ENCODE peak calls at places on chromosome 17, in four cellular contexts. W, L, K and M are unnamed samples.

GRCh38 chr17:57379237-57380054 is 123.1 kb downstream of the MSI2 start:
- DNase-seq in W (no peak), L (no peak), K (no peak), M (no peak)

GRCh38 chr17:1074886-1075665 is 78.1 kb downstream of the TIMM22 start:
- DNase-seq in W (peak; percentile 76), L (no peak), K (no peak), M (no peak)

GRCh38 chr17:63364944-63365343 is 81.2 kb downstream of the CYB561 start:
- DNase-seq in W (no peak), L (no peak), K (no peak), M (no peak)

GRCh38 chr17:48351916-48352332 is 78.1 kb downstream of the SKAP1 start:
- DNase-seq in W (peak; percentile 47), L (no peak), K (no peak), M (no peak)

GRCh38 chr17:73589096-73589980 is 54.9 kb downstream of the SDK2 start:
- DNase-seq in W (no peak), L (no peak), K (no peak), M (no peak)

GRCh38 chr17:512926-513325 is 160.3 kb upstream of the RPH3AL start:
- DNase-seq in W (no peak), L (no peak), K (no peak), M (no peak)

GRCh38 chr17:76135810-76136188 is 5.2 kb downstream of the FOXJ1 start:
- DNase-seq in W (no peak), L (no peak), K (no peak), M (no peak)

GRCh38 chr17:49890077-49890821 is 42.4 kb upstream of the TAC4 start:
- DNase-seq in W (no peak), L (no peak), K (no peak), M (no peak)

GRCh38 chr17:9648521-9649110 is 3.3 kb downstream of the USP43 start:
- DNase-seq in W (no peak), L (no peak), K (no peak), M (no peak)

GRCh38 chr17:43662432-43663141 is 865 bp upstream of the MEOX1 start:
- DNase-seq in W (peak; percentile 49), L (no peak), K (no peak), M (peak; percentile 20)

GRCh38 chr17:74125160-74125559 is 78.3 kb upstream of the RPL38 start:
- DNase-seq in W (no peak), L (no peak), K (no peak), M (no peak)

GRCh38 chr17:45431531-45432404 is 902 bp downstream of the ARHGAP27 start:
- DNase-seq in W (peak; percentile 96), L (peak; percentile 66), K (peak; percentile 58), M (peak; percentile 68)

GRCh38 chr17:31297090-31297489 is at the start of gene OMG:
- DNase-seq in W (no peak), L (no peak), K (no peak), M (no peak)

GRCh38 chr17:72697602-72698146 is 394.8 kb downstream of the SLC39A11 start:
- DNase-seq in W (no peak), L (no peak), K (no peak), M (no peak)

GRCh38 chr17:57672205-57672632 is 72.9 kb downstream of the CCDC182 start:
- DNase-seq in W (no peak), L (no peak), K (no peak), M (peak; percentile 19)

GRCh38 chr17:38568274-38568673 is 37.5 kb downstream of the SRCIN1 start:
- DNase-seq in W (no peak), L (no peak), K (no peak), M (no peak)

GRCh38 chr17:66493283-66494019 is 191.0 kb downstream of the PRKCA start:
- DNase-seq in W (no peak), L (no peak), K (no peak), M (no peak)

GRCh38 chr17:59172436-59173004 is 17.0 kb downstream of the PRR11 start:
- DNase-seq in W (no peak), L (no peak), K (no peak), M (no peak)

GRCh38 chr17:8163978-8164814 is 1.4 kb upstream of the VAMP2 start:
- DNase-seq in W (no peak), L (peak; percentile 65), K (no peak), M (peak; percentile 82)

GRCh38 chr17:79126139-79126538 is 51.5 kb downstream of the ENGASE start:
- DNase-seq in W (no peak), L (no peak), K (no peak), M (no peak)

GRCh38 chr17:77817953-77818352 is 140.6 kb upstream of the TNRC6C start:
- DNase-seq in W (no peak), L (no peak), K (no peak), M (no peak)

GRCh38 chr17:6066183-6066948 is 3.8 kb upstream of the WSCD1 start:
- DNase-seq in W (no peak), L (no peak), K (no peak), M (no peak)

GRCh38 chr17:82865274-82865673 is 25.5 kb upstream of the ZNF750 start:
- DNase-seq in W (no peak), L (no peak), K (no peak), M (no peak)

GRCh38 chr17:17535957-17536356 is 39.8 kb upstream of the RASD1 start:
- DNase-seq in W (no peak), L (no peak), K (no peak), M (no peak)

GRCh38 chr17:79930786-79931516 is 91.7 kb upstream of the CBX4 start:
- DNase-seq in W (no peak), L (no peak), K (no peak), M (no peak)

GRCh38 chr17:63477471-63478440 is 895 bp downstream of the ACE start:
- DNase-seq in W (no peak), L (no peak), K (no peak), M (no peak)

GRCh38 chr17:62649570-62649969 is 22.1 kb downstream of the MRC2 start:
- DNase-seq in W (no peak), L (no peak), K (no peak), M (no peak)